ENCODE peak calls at places on chromosomes 3 and 15, in five cellular contexts. I is tibial nerve, F is MM.1S, Q is stomach, B is RWPE1. A is an unnamed sample.
A peak's percentile ranks its signal among the peaks of the same experiment; 100 is the strongest.

GRCh38 chr15:72033711-72034110 is 84.2 kb downstream of the MYO9A start:
- DNase-seq in I (no peak), F (no peak), Q (no peak), B (no peak), A (no peak)

GRCh38 chr15:49428392-49429095 is 5.5 kb downstream of the FGF7 start:
- DNase-seq in I (no peak), F (no peak), Q (no peak), B (no peak), A (no peak)

GRCh38 chr3:40387001-40387894 is at the start of gene ENTPD3:
- DNase-seq in I (no peak), F (no peak), Q (peak; percentile 64), B (peak; percentile 44), A (peak; percentile 88)

GRCh38 chr3:414063-414462 is 217.5 kb downstream of the CHL1 start:
- DNase-seq in I (no peak), F (no peak), Q (no peak), B (no peak), A (no peak)

GRCh38 chr15:68352401-68353062 is 75.0 kb downstream of the FEM1B start:
- DNase-seq in I (no peak), F (no peak), Q (no peak), B (peak; percentile 74), A (no peak)

GRCh38 chr15:48703544-48703943 is 58.0 kb upstream of the FBN1 start:
- DNase-seq in I (no peak), F (no peak), Q (no peak), B (peak; percentile 62), A (no peak)

GRCh38 chr3:142992323-142992722 is 9.0 kb upstream of the U2SURP start:
- DNase-seq in I (no peak), F (no peak), Q (no peak), B (no peak), A (no peak)

GRCh38 chr3:106161236-106161635 is 292.4 kb upstream of the CBLB start:
- DNase-seq in I (no peak), F (no peak), Q (no peak), B (no peak), A (no peak)

GRCh38 chr15:34437687-34438086 is at the start of gene GOLGA8A:
- DNase-seq in I (no peak), F (peak; percentile 94), Q (peak; percentile 51), B (peak; percentile 59), A (peak; percentile 89)

GRCh38 chr3:141235661-141236171 is 4.1 kb downstream of the PXYLP1 start:
- DNase-seq in I (no peak), F (no peak), Q (no peak), B (no peak), A (no peak)

GRCh38 chr3:138132239-138132638 is at the start of gene A4GNT:
- DNase-seq in I (no peak), F (no peak), Q (no peak), B (no peak), A (no peak)

GRCh38 chr15:42994546-42994945 is 74.0 kb upstream of the TTBK2 start:
- DNase-seq in I (no peak), F (no peak), Q (no peak), B (peak; percentile 19), A (no peak)

GRCh38 chr3:159897331-159898075 is 91.1 kb upstream of the IL12A start:
- DNase-seq in I (no peak), F (no peak), Q (no peak), B (no peak), A (no peak)

GRCh38 chr3:4543110-4543509 is 50.0 kb downstream of the ITPR1 start:
- DNase-seq in I (no peak), F (no peak), Q (no peak), B (no peak), A (no peak)

GRCh38 chr3:58635371-58636285 is 30.9 kb downstream of the FAM3D start:
- DNase-seq in I (no peak), F (no peak), Q (no peak), B (no peak), A (no peak)

GRCh38 chr3:23761440-23761896 is 44.3 kb upstream of the UBE2E1 start:
- DNase-seq in I (no peak), F (peak; percentile 21), Q (no peak), B (peak; percentile 41), A (no peak)

GRCh38 chr3:37662708-37663107 is 199.0 kb upstream of the CTDSPL start:
- DNase-seq in I (no peak), F (no peak), Q (no peak), B (no peak), A (no peak)

GRCh38 chr3:44363591-44363990 is 25.0 kb downstream of the TCAIM start:
- DNase-seq in I (no peak), F (no peak), Q (no peak), B (no peak), A (no peak)

GRCh38 chr3:116661196-116661595 is 48.4 kb upstream of the TUSC7 start:
- DNase-seq in I (no peak), F (no peak), Q (no peak), B (no peak), A (no peak)

GRCh38 chr15:55703873-55704285 is 39.1 kb downstream of the PRTG start:
- DNase-seq in I (no peak), F (no peak), Q (no peak), B (no peak), A (no peak)

GRCh38 chr3:195111322-195111710 is 159.6 kb downstream of the XXYLT1 start:
- DNase-seq in I (no peak), F (no peak), Q (no peak), B (no peak), A (no peak)

GRCh38 chr3:173467501-173467900 is 70.0 kb downstream of the NLGN1 start:
- DNase-seq in I (no peak), F (no peak), Q (no peak), B (peak; percentile 1), A (no peak)

GRCh38 chr15:50083424-50084025 is 35.5 kb downstream of the ATP8B4 start:
- DNase-seq in I (no peak), F (no peak), Q (no peak), B (no peak), A (no peak)

GRCh38 chr3:30661107-30661873 is 54.9 kb downstream of the TGFBR2 start:
- DNase-seq in I (no peak), F (peak; percentile 65), Q (no peak), B (no peak), A (no peak)

GRCh38 chr3:53808496-53808895 is 37.7 kb downstream of the CHDH start:
- DNase-seq in I (no peak), F (no peak), Q (no peak), B (no peak), A (no peak)

GRCh38 chr3:154795582-154795981 is 284.5 kb upstream of the MME start:
- DNase-seq in I (no peak), F (no peak), Q (no peak), B (peak; percentile 57), A (no peak)

GRCh38 chr3:62686486-62686885 is 188.7 kb downstream of the CADPS start:
- DNase-seq in I (no peak), F (no peak), Q (no peak), B (peak; percentile 59), A (no peak)

GRCh38 chr15:42128476-42128875 is 28.0 kb downstream of the PLA2G4F start:
- DNase-seq in I (no peak), F (no peak), Q (peak; percentile 15), B (no peak), A (no peak)

GRCh38 chr3:42032693-42033349 is 58.3 kb upstream of the TRAK1 start:
- DNase-seq in I (peak; percentile 74), F (no peak), Q (peak; percentile 45), B (no peak), A (peak; percentile 90)

DNA sequence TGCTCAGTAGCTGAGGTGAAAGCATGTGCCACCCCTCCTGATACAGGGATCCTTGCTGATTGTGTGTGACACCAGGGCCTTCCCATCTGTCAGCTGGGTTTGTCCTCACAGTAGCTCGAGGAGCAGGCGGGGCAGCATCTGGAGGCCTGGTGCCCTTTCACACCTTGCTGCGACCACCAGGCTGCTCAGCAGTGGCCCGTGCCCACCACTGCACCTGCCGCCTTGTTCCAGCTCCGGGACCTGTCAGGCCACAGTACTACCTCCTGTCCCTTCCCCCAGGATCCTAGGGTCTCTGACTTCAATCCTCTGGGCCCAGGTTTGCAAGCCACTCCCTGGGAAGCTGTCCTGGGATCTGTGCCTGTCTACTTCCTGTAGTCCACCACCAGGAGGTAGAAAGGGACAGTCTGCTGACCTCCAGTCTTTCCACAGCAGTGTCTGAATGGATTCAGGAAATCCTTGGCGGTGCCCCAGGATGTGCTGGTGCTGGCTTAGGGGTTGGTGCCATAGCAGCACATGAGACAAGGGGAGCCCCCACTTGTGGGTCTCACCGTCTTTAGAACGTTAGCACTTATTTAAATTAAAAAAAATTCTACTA is 27.5 kb downstream of the APBA2 start:
- DNase-seq in I (no peak), F (no peak), Q (no peak), B (no peak), A (no peak)
- H3K27ac ChIP-seq in I (no peak overlapping the region), F (no peak overlapping the region), Q (no peak overlapping the region), B (no peak overlapping the region), A (no peak overlapping the region)

GRCh38 chr15:90211009-90211408 is 9.9 kb downstream of the SEMA4B start:
- DNase-seq in I (no peak), F (no peak), Q (no peak), B (no peak), A (no peak)
- H3K27ac ChIP-seq in I (peak overlapping the region; percentile 70), F (no peak overlapping the region), Q (peak overlapping the region; percentile 84), B (peak overlapping the region; percentile 100), A (peak overlapping the region; percentile 67)

DNA sequence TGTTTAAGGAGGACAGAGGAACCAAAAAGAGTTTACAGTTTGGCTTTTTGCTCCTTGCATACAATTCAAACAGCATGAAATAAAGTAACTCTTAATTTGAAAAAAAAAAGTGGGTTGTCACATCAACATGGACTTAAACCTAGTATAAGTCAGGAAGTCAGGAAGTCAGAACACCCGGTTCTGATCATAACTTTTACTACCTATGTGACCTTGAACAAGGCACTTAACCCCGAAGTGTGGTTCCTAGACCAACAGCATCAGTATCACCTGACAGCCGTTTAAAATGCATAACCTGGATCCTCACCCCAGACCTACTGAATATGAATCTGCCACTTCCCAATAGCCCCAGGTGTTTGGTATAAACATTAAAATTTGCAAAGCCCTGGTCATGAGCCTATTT is 18.7 kb downstream of the LYSMD2 start:
- DNase-seq in I (no peak), F (no peak), Q (no peak), B (no peak), A (no peak)
- H3K27ac ChIP-seq in I (no peak overlapping the region), F (no peak overlapping the region), Q (no peak overlapping the region), B (no peak overlapping the region), A (no peak overlapping the region)

GRCh38 chr3:126342211-126342610 is 15.0 kb downstream of the KLF15 start:
- DNase-seq in I (no peak), F (no peak), Q (no peak), B (no peak), A (peak; percentile 65)
- H3K27ac ChIP-seq in I (peak overlapping the region; percentile 85), F (no peak overlapping the region), Q (no peak overlapping the region), B (no peak overlapping the region), A (no peak overlapping the region)

GRCh38 chr15:63908986-63909385 is 75.2 kb upstream of the HERC1 start:
- DNase-seq in I (no peak), F (no peak), Q (no peak), B (peak; percentile 52), A (no peak)
- H3K27ac ChIP-seq in I (peak overlapping the region; percentile 80), F (no peak overlapping the region), Q (no peak overlapping the region), B (peak overlapping the region; percentile 67), A (no peak overlapping the region)

GRCh38 chr3:55485208-55485791 is 1.8 kb downstream of the WNT5A start:
- DNase-seq in I (no peak), F (peak; percentile 87), Q (peak; percentile 77), B (no peak), A (peak; percentile 90)
- H3K27ac ChIP-seq in I (no peak overlapping the region), F (peak overlapping the region; percentile 0), Q (peak overlapping the region; percentile 57), B (peak overlapping the region; percentile 87), A (peak overlapping the region; percentile 72)

A was measured in left lung.